ENCODE peak calls at places on chromosomes 2 and 18, in six cellular contexts. A is HFF-Myc; M is activated T-helper 1 cell treated with anti-CD3 and anti-CD28 coated beads, Interleukin-12 subunit alpha, Interleukin-12 subunit beta, Interleukin-2, Interleukin-4 antibody, amounts not matched to agents 30 ng/mL and 10 ng/mL and 1 ng/mL, durations not matched to agents 14 hours and 24 hours and 36 hours; Q is psoas muscle; E is activated CD8-positive, alpha-beta T cell treated with anti-CD3 and anti-CD28 coated beads for 36 hours; Z is upper lobe of right lung. K is an unnamed sample.

GRCh38 chr2:239439383-239440315 is 38.8 kb upstream of the HDAC4 start:
- DNase-seq in A (no peak), M (no peak), Q (no peak), E (no peak), Z (no peak), K (no peak)

GRCh38 chr2:61065706-61066688 is at the start of gene SANBR:
- DNase-seq in A (peak; percentile 24), M (peak; percentile 85), Q (peak; percentile 92), E (peak; percentile 81), Z (peak; percentile 94), K (peak; percentile 89)

GRCh38 chr2:238974510-238975166 is 126.8 kb downstream of the TWIST2 start:
- DNase-seq in A (peak; percentile 88), M (no peak), Q (no peak), E (no peak), Z (no peak), K (no peak)

GRCh38 chr18:77650799-77651385 is 401.2 kb downstream of the GALR1 start:
- DNase-seq in A (no peak), M (peak; percentile 41), Q (peak; percentile 85), E (peak; percentile 60), Z (peak; percentile 86), K (peak; percentile 75)

GRCh38 chr2:175233135-175233719 is 51.7 kb upstream of the ATP5MC3 start:
- DNase-seq in A (peak; percentile 92), M (no peak), Q (no peak), E (no peak), Z (no peak), K (no peak)

GRCh38 chr2:223511168-223511567 is 91.0 kb downstream of the SCG2 start:
- DNase-seq in A (no peak), M (no peak), Q (no peak), E (no peak), Z (no peak), K (no peak)

GRCh38 chr2:5538717-5539116 is 153.5 kb upstream of the SOX11 start:
- DNase-seq in A (no peak), M (no peak), Q (no peak), E (no peak), Z (no peak), K (no peak)

GRCh38 chr2:68849579-68850030 is 21.6 kb downstream of the BMP10 start:
- DNase-seq in A (no peak), M (no peak), Q (no peak), E (no peak), Z (no peak), K (no peak)

GRCh38 chr2:128423788-128424165 is 105.1 kb upstream of the HS6ST1 start:
- DNase-seq in A (no peak), M (no peak), Q (peak; percentile 2), E (no peak), Z (no peak), K (no peak)

GRCh38 chr2:10245021-10245420 is 57.7 kb upstream of the HPCAL1 start:
- DNase-seq in A (no peak), M (no peak), Q (peak; percentile 23), E (no peak), Z (peak; percentile 35), K (no peak)

GRCh38 chr2:38702413-38702812 is 36.5 kb downstream of the GALM start:
- DNase-seq in A (no peak), M (no peak), Q (no peak), E (no peak), Z (no peak), K (no peak)

GRCh38 chr2:85433511-85434089 is 15.1 kb downstream of the SH2D6 start:
- DNase-seq in A (peak; percentile 90), M (no peak), Q (peak; percentile 97), E (no peak), Z (peak; percentile 75), K (no peak)

GRCh38 chr2:205700331-205701132 is 18.2 kb downstream of the NRP2 start:
- DNase-seq in A (no peak), M (no peak), Q (no peak), E (no peak), Z (no peak), K (peak; percentile 55)

GRCh38 chr2:234179031-234179363 is 128.5 kb downstream of the SPP2 start:
- DNase-seq in A (no peak), M (no peak), Q (no peak), E (no peak), Z (no peak), K (no peak)